ENCODE peak calls at places on chromosomes 5 and 9, in ten cellular contexts. One of them, this sample, is unnamed. For H3K36me3, the result is how much of the 10 kb centered on the place peaks cover.

GRCh38 chr5:104347119-104347708 is 784.6 kb upstream of the NUDT12 start:
- DNase-seq in kidney epithelial cell: no peak
- DNase-seq in PC-3: peak
- DNase-seq in mucosa of descending colon: no peak
- DNase-seq in adrenal gland: no peak
- DNase-seq in fibroblast of lung: peak
- DNase-seq in thyroid gland: no peak
- DNase-seq in CD8-positive, alpha-beta memory T cell: no peak
- DNase-seq in left ventricle myocardium inferior: no peak
- DNase-seq in SJSA1: no peak
- DNase-seq in this sample: no peak

GRCh38 chr5:79513519-79514390 is at the start of gene HOMER1:
- DNase-seq in adrenal gland: peak
- DNase-seq in PC-3: peak
- DNase-seq in thyroid gland: peak
- DNase-seq in fibroblast of lung: peak
- DNase-seq in SJSA1: peak
- DNase-seq in kidney epithelial cell: no peak
- DNase-seq in CD8-positive, alpha-beta memory T cell: peak
- DNase-seq in mucosa of descending colon: peak
- DNase-seq in left ventricle myocardium inferior: peak
- DNase-seq in this sample: no peak

GRCh38 chr9:111559000-111559610 is 34.1 kb downstream of the ZNF483 start:
- DNase-seq in kidney epithelial cell: no peak
- DNase-seq in thyroid gland: no peak
- DNase-seq in PC-3: peak
- DNase-seq in left ventricle myocardium inferior: no peak
- DNase-seq in SJSA1: no peak
- DNase-seq in adrenal gland: peak
- DNase-seq in fibroblast of lung: peak
- DNase-seq in CD8-positive, alpha-beta memory T cell: no peak
- DNase-seq in mucosa of descending colon: no peak
- DNase-seq in this sample: no peak

GRCh38 chr5:180211761-180212035 is 2.7 kb upstream of the RASGEF1C start:
- DNase-seq in mucosa of descending colon: no peak
- DNase-seq in kidney epithelial cell: no peak
- DNase-seq in SJSA1: no peak
- DNase-seq in fibroblast of lung: no peak
- DNase-seq in CD8-positive, alpha-beta memory T cell: no peak
- DNase-seq in PC-3: no peak
- DNase-seq in adrenal gland: no peak
- DNase-seq in left ventricle myocardium inferior: no peak
- DNase-seq in thyroid gland: no peak
- DNase-seq in this sample: no peak

GRCh38 chr5:174424219-174425053 is 299.9 kb upstream of the MSX2 start:
- DNase-seq in CD8-positive, alpha-beta memory T cell: no peak
- DNase-seq in SJSA1: no peak
- DNase-seq in left ventricle myocardium inferior: no peak
- DNase-seq in adrenal gland: peak
- DNase-seq in PC-3: peak
- DNase-seq in fibroblast of lung: peak
- DNase-seq in thyroid gland: no peak
- DNase-seq in mucosa of descending colon: no peak
- DNase-seq in kidney epithelial cell: no peak
- DNase-seq in this sample: no peak

GRCh38 chr5:55714339-55714738 is 2.2 kb upstream of the SLC38A9 start:
- DNase-seq in fibroblast of lung: no peak
- DNase-seq in thyroid gland: no peak
- DNase-seq in CD8-positive, alpha-beta memory T cell: no peak
- DNase-seq in SJSA1: peak
- DNase-seq in PC-3: no peak
- DNase-seq in kidney epithelial cell: no peak
- DNase-seq in adrenal gland: no peak
- DNase-seq in left ventricle myocardium inferior: no peak
- DNase-seq in mucosa of descending colon: peak
- DNase-seq in this sample: no peak

GRCh38 chr5:66810747-66811355 is 214.7 kb downstream of the MAST4 start:
- DNase-seq in adrenal gland: no peak
- DNase-seq in PC-3: no peak
- DNase-seq in SJSA1: no peak
- DNase-seq in mucosa of descending colon: no peak
- DNase-seq in thyroid gland: no peak
- DNase-seq in CD8-positive, alpha-beta memory T cell: no peak
- DNase-seq in kidney epithelial cell: no peak
- DNase-seq in fibroblast of lung: no peak
- DNase-seq in left ventricle myocardium inferior: no peak
- DNase-seq in this sample: no peak

GRCh38 chr5:179131886-179132585 is 71.9 kb downstream of the ZNF354C start:
- DNase-seq in kidney epithelial cell: no peak
- DNase-seq in PC-3: no peak
- DNase-seq in fibroblast of lung: no peak
- DNase-seq in mucosa of descending colon: no peak
- DNase-seq in thyroid gland: no peak
- DNase-seq in CD8-positive, alpha-beta memory T cell: no peak
- DNase-seq in left ventricle myocardium inferior: no peak
- DNase-seq in adrenal gland: no peak
- DNase-seq in SJSA1: no peak
- DNase-seq in this sample: no peak

GRCh38 chr5:111596705-111597104 is 84.4 kb upstream of the STARD4 start:
- DNase-seq in SJSA1: no peak
- DNase-seq in adrenal gland: no peak
- DNase-seq in left ventricle myocardium inferior: no peak
- DNase-seq in PC-3: no peak
- DNase-seq in fibroblast of lung: no peak
- DNase-seq in kidney epithelial cell: no peak
- DNase-seq in thyroid gland: no peak
- DNase-seq in CD8-positive, alpha-beta memory T cell: no peak
- DNase-seq in mucosa of descending colon: no peak
- DNase-seq in this sample: no peak

GRCh38 chr5:143229426-143229895 is 174.0 kb downstream of the NR3C1 start:
- DNase-seq in PC-3: no peak
- DNase-seq in kidney epithelial cell: no peak
- DNase-seq in fibroblast of lung: no peak
- DNase-seq in mucosa of descending colon: no peak
- DNase-seq in adrenal gland: peak
- DNase-seq in CD8-positive, alpha-beta memory T cell: peak
- DNase-seq in left ventricle myocardium inferior: no peak
- DNase-seq in thyroid gland: no peak
- DNase-seq in SJSA1: no peak
- DNase-seq in this sample: no peak

GRCh38 chr5:6365142-6365976 is 13.0 kb downstream of the MED10 start:
- DNase-seq in adrenal gland: no peak
- DNase-seq in PC-3: peak
- DNase-seq in kidney epithelial cell: no peak
- DNase-seq in CD8-positive, alpha-beta memory T cell: no peak
- DNase-seq in thyroid gland: no peak
- DNase-seq in left ventricle myocardium inferior: no peak
- DNase-seq in SJSA1: peak
- DNase-seq in mucosa of descending colon: no peak
- DNase-seq in fibroblast of lung: peak
- DNase-seq in this sample: no peak

GRCh38 chr5:163105456-163105855 is 331.9 kb upstream of the CCNG1 start:
- DNase-seq in adrenal gland: no peak
- DNase-seq in CD8-positive, alpha-beta memory T cell: no peak
- DNase-seq in kidney epithelial cell: peak
- DNase-seq in left ventricle myocardium inferior: no peak
- DNase-seq in mucosa of descending colon: no peak
- DNase-seq in SJSA1: no peak
- DNase-seq in PC-3: peak
- DNase-seq in fibroblast of lung: no peak
- DNase-seq in thyroid gland: no peak
- DNase-seq in this sample: no peak

GRCh38 chr5:180034564-180034963 is 37.0 kb downstream of the RNF130 start:
- DNase-seq in fibroblast of lung: peak
- DNase-seq in mucosa of descending colon: no peak
- DNase-seq in thyroid gland: no peak
- DNase-seq in PC-3: peak
- DNase-seq in kidney epithelial cell: peak
- DNase-seq in SJSA1: no peak
- DNase-seq in left ventricle myocardium inferior: no peak
- DNase-seq in CD8-positive, alpha-beta memory T cell: no peak
- DNase-seq in adrenal gland: no peak
- DNase-seq in this sample: no peak

GRCh38 chr5:103973669-103974068 is 411.1 kb upstream of the NUDT12 start:
- DNase-seq in PC-3: peak
- DNase-seq in kidney epithelial cell: no peak
- DNase-seq in fibroblast of lung: no peak
- DNase-seq in CD8-positive, alpha-beta memory T cell: no peak
- DNase-seq in left ventricle myocardium inferior: no peak
- DNase-seq in adrenal gland: no peak
- DNase-seq in thyroid gland: no peak
- DNase-seq in SJSA1: no peak
- DNase-seq in mucosa of descending colon: no peak
- DNase-seq in this sample: no peak

GRCh38 chr9:75200892-75201470 is 112.7 kb downstream of the OSTF1 start:
- DNase-seq in mucosa of descending colon: no peak
- DNase-seq in kidney epithelial cell: no peak
- DNase-seq in CD8-positive, alpha-beta memory T cell: peak
- DNase-seq in adrenal gland: no peak
- DNase-seq in thyroid gland: no peak
- DNase-seq in fibroblast of lung: peak
- DNase-seq in PC-3: peak
- DNase-seq in left ventricle myocardium inferior: no peak
- DNase-seq in SJSA1: peak
- DNase-seq in this sample: no peak

GRCh38 chr9:92151691-92152393 is 36.6 kb upstream of the SPTLC1 start:
- DNase-seq in CD8-positive, alpha-beta memory T cell: no peak
- DNase-seq in mucosa of descending colon: no peak
- DNase-seq in adrenal gland: peak
- DNase-seq in PC-3: peak
- DNase-seq in SJSA1: peak
- DNase-seq in fibroblast of lung: peak
- DNase-seq in kidney epithelial cell: no peak
- DNase-seq in left ventricle myocardium inferior: peak
- DNase-seq in thyroid gland: peak
- DNase-seq in this sample: no peak

GRCh38 chr5:72178910-72179815 is 71.9 kb downstream of the MAP1B start:
- DNase-seq in mucosa of descending colon: peak
- DNase-seq in CD8-positive, alpha-beta memory T cell: no peak
- DNase-seq in SJSA1: peak
- DNase-seq in PC-3: peak
- DNase-seq in thyroid gland: peak
- DNase-seq in kidney epithelial cell: no peak
- DNase-seq in left ventricle myocardium inferior: peak
- DNase-seq in fibroblast of lung: peak
- DNase-seq in adrenal gland: peak
- DNase-seq in this sample: no peak

GRCh38 chr9:129879103-129879699 is 43.9 kb downstream of the USP20 start:
- DNase-seq in mucosa of descending colon: no peak
- DNase-seq in PC-3: no peak
- DNase-seq in thyroid gland: no peak
- DNase-seq in kidney epithelial cell: no peak
- DNase-seq in fibroblast of lung: no peak
- DNase-seq in left ventricle myocardium inferior: no peak
- DNase-seq in adrenal gland: no peak
- DNase-seq in CD8-positive, alpha-beta memory T cell: no peak
- DNase-seq in SJSA1: no peak
- DNase-seq in this sample: no peak
- H3K36me3 ChIP-seq in mucosa of descending colon: under half
- H3K36me3 ChIP-seq in PC-3: under half
- H3K36me3 ChIP-seq in thyroid gland: half or more
- H3K36me3 ChIP-seq in kidney epithelial cell: under half
- H3K36me3 ChIP-seq in fibroblast of lung: under half
- H3K36me3 ChIP-seq in left ventricle myocardium inferior: under half
- H3K36me3 ChIP-seq in adrenal gland: under half
- H3K36me3 ChIP-seq in CD8-positive, alpha-beta memory T cell: half or more
- H3K36me3 ChIP-seq in SJSA1: under half
- H3K36me3 ChIP-seq in this sample: under half

GRCh38 chr9:16708638-16709435 is 161.6 kb downstream of the BNC2 start:
- DNase-seq in thyroid gland: no peak
- DNase-seq in fibroblast of lung: peak
- DNase-seq in CD8-positive, alpha-beta memory T cell: no peak
- DNase-seq in kidney epithelial cell: no peak
- DNase-seq in left ventricle myocardium inferior: no peak
- DNase-seq in adrenal gland: no peak
- DNase-seq in SJSA1: no peak
- DNase-seq in PC-3: no peak
- DNase-seq in mucosa of descending colon: no peak
- DNase-seq in this sample: no peak
- H3K36me3 ChIP-seq in thyroid gland: under half
- H3K36me3 ChIP-seq in fibroblast of lung: under half
- H3K36me3 ChIP-seq in CD8-positive, alpha-beta memory T cell: under half
- H3K36me3 ChIP-seq in kidney epithelial cell: under half
- H3K36me3 ChIP-seq in left ventricle myocardium inferior: under half
- H3K36me3 ChIP-seq in adrenal gland: under half
- H3K36me3 ChIP-seq in SJSA1: under half
- H3K36me3 ChIP-seq in PC-3: under half
- H3K36me3 ChIP-seq in mucosa of descending colon: under half
- H3K36me3 ChIP-seq in this sample: under half

GRCh38 chr5:157323107-157323706 is 57.3 kb downstream of the CYFIP2 start:
- DNase-seq in mucosa of descending colon: no peak
- DNase-seq in kidney epithelial cell: no peak
- DNase-seq in adrenal gland: no peak
- DNase-seq in fibroblast of lung: no peak
- DNase-seq in CD8-positive, alpha-beta memory T cell: no peak
- DNase-seq in SJSA1: no peak
- DNase-seq in thyroid gland: no peak
- DNase-seq in left ventricle myocardium inferior: no peak
- DNase-seq in PC-3: no peak
- DNase-seq in this sample: no peak
- H3K36me3 ChIP-seq in mucosa of descending colon: under half
- H3K36me3 ChIP-seq in kidney epithelial cell: under half
- H3K36me3 ChIP-seq in adrenal gland: under half
- H3K36me3 ChIP-seq in fibroblast of lung: under half
- H3K36me3 ChIP-seq in CD8-positive, alpha-beta memory T cell: half or more
- H3K36me3 ChIP-seq in SJSA1: under half
- H3K36me3 ChIP-seq in thyroid gland: under half
- H3K36me3 ChIP-seq in left ventricle myocardium inferior: under half
- H3K36me3 ChIP-seq in PC-3: under half
- H3K36me3 ChIP-seq in this sample: under half

GRCh38 chr9:134838651-134839431 is 41.8 kb upstream of the FCN2 start:
- DNase-seq in PC-3: no peak
- DNase-seq in fibroblast of lung: no peak
- DNase-seq in thyroid gland: no peak
- DNase-seq in kidney epithelial cell: no peak
- DNase-seq in SJSA1: no peak
- DNase-seq in adrenal gland: no peak
- DNase-seq in mucosa of descending colon: no peak
- DNase-seq in CD8-positive, alpha-beta memory T cell: no peak
- DNase-seq in left ventricle myocardium inferior: no peak
- DNase-seq in this sample: no peak

GRCh38 chr9:134835987-134836386 is 44.6 kb upstream of the FCN2 start:
- DNase-seq in mucosa of descending colon: no peak
- DNase-seq in adrenal gland: no peak
- DNase-seq in PC-3: no peak
- DNase-seq in fibroblast of lung: no peak
- DNase-seq in thyroid gland: no peak
- DNase-seq in SJSA1: no peak
- DNase-seq in kidney epithelial cell: no peak
- DNase-seq in CD8-positive, alpha-beta memory T cell: no peak
- DNase-seq in left ventricle myocardium inferior: no peak
- DNase-seq in this sample: no peak

GRCh38 chr9:134836406-134836970 is 44.1 kb upstream of the FCN2 start:
- DNase-seq in adrenal gland: no peak
- DNase-seq in SJSA1: no peak
- DNase-seq in fibroblast of lung: no peak
- DNase-seq in CD8-positive, alpha-beta memory T cell: no peak
- DNase-seq in kidney epithelial cell: no peak
- DNase-seq in left ventricle myocardium inferior: no peak
- DNase-seq in thyroid gland: no peak
- DNase-seq in mucosa of descending colon: no peak
- DNase-seq in PC-3: no peak
- DNase-seq in this sample: no peak

GRCh38 chr9:134839441-134840125 is 41.0 kb upstream of the FCN2 start:
- DNase-seq in PC-3: no peak
- DNase-seq in adrenal gland: no peak
- DNase-seq in mucosa of descending colon: no peak
- DNase-seq in left ventricle myocardium inferior: no peak
- DNase-seq in SJSA1: no peak
- DNase-seq in thyroid gland: no peak
- DNase-seq in kidney epithelial cell: no peak
- DNase-seq in fibroblast of lung: no peak
- DNase-seq in CD8-positive, alpha-beta memory T cell: no peak
- DNase-seq in this sample: no peak

GRCh38 chr9:134837529-134837928 is 43.1 kb upstream of the FCN2 start:
- DNase-seq in mucosa of descending colon: no peak
- DNase-seq in CD8-positive, alpha-beta memory T cell: no peak
- DNase-seq in fibroblast of lung: no peak
- DNase-seq in adrenal gland: no peak
- DNase-seq in PC-3: no peak
- DNase-seq in left ventricle myocardium inferior: no peak
- DNase-seq in SJSA1: no peak
- DNase-seq in thyroid gland: no peak
- DNase-seq in kidney epithelial cell: no peak
- DNase-seq in this sample: no peak
- H3K36me3 ChIP-seq in mucosa of descending colon: under half
- H3K36me3 ChIP-seq in CD8-positive, alpha-beta memory T cell: under half
- H3K36me3 ChIP-seq in fibroblast of lung: under half
- H3K36me3 ChIP-seq in adrenal gland: under half
- H3K36me3 ChIP-seq in PC-3: under half
- H3K36me3 ChIP-seq in left ventricle myocardium inferior: under half
- H3K36me3 ChIP-seq in SJSA1: half or more
- H3K36me3 ChIP-seq in thyroid gland: under half
- H3K36me3 ChIP-seq in kidney epithelial cell: under half
- H3K36me3 ChIP-seq in this sample: half or more

This sample was measured in BJ.